ENCODE peak calls at places on chromosomes 16 and 17, in five cellular contexts. One of them, this sample, is unnamed.

GRCh38 chr17:34892864-34893263 is 68.4 kb downstream of the CCT6B start:
- DNase-seq in tibial nerve: no peak
- DNase-seq in AG08396: peak; percentile 34
- DNase-seq in PC-3: peak; percentile 9
- DNase-seq in GOT3: no peak
- DNase-seq in this sample: no peak

GRCh38 chr17:41959336-41960095 is 7.1 kb upstream of the CNP start:
- DNase-seq in tibial nerve: no peak
- DNase-seq in AG08396: peak; percentile 53
- DNase-seq in PC-3: peak; percentile 48
- DNase-seq in GOT3: no peak
- DNase-seq in this sample: no peak

GRCh38 chr17:10062757-10063385 is 135.5 kb downstream of the GAS7 start:
- DNase-seq in tibial nerve: no peak
- DNase-seq in AG08396: no peak
- DNase-seq in PC-3: no peak
- DNase-seq in GOT3: no peak
- DNase-seq in this sample: no peak

GRCh38 chr17:49787932-49788442 is 494 bp upstream of the KAT7 start:
- DNase-seq in tibial nerve: no peak
- DNase-seq in AG08396: no peak
- DNase-seq in PC-3: no peak
- DNase-seq in GOT3: no peak
- DNase-seq in this sample: no peak

GRCh38 chr16:75099738-75100615 is 16.6 kb downstream of the LDHD start:
- DNase-seq in tibial nerve: no peak
- DNase-seq in AG08396: no peak
- DNase-seq in PC-3: no peak
- DNase-seq in GOT3: no peak
- DNase-seq in this sample: no peak

GRCh38 chr17:62666061-62666800 is 38.8 kb downstream of the MRC2 start:
- DNase-seq in tibial nerve: no peak
- DNase-seq in AG08396: no peak
- DNase-seq in PC-3: no peak
- DNase-seq in GOT3: no peak
- DNase-seq in this sample: no peak

GRCh38 chr17:82226809-82227628 is 1.8 kb upstream of the SLC16A3 start:
- DNase-seq in tibial nerve: no peak
- DNase-seq in AG08396: no peak
- DNase-seq in PC-3: no peak
- DNase-seq in GOT3: no peak
- DNase-seq in this sample: no peak

GRCh38 chr17:1315409-1315808 is 35.9 kb downstream of the TRARG1 start:
- DNase-seq in tibial nerve: no peak
- DNase-seq in AG08396: no peak
- DNase-seq in PC-3: no peak
- DNase-seq in GOT3: no peak
- DNase-seq in this sample: no peak

GRCh38 chr17:28878981-28879380 is 18.6 kb downstream of the FLOT2 start:
- DNase-seq in tibial nerve: no peak
- DNase-seq in AG08396: peak; percentile 62
- DNase-seq in PC-3: peak; percentile 52
- DNase-seq in GOT3: no peak
- DNase-seq in this sample: no peak

GRCh38 chr17:15171433-15172047 is 93.6 kb downstream of the PMP22 start:
- DNase-seq in tibial nerve: peak; percentile 47
- DNase-seq in AG08396: peak; percentile 74
- DNase-seq in PC-3: peak; percentile 83
- DNase-seq in GOT3: no peak
- DNase-seq in this sample: peak; percentile 16

GRCh38 chr16:87688876-87689815 is 76.6 kb downstream of the KLHDC4 start:
- DNase-seq in tibial nerve: no peak
- DNase-seq in AG08396: no peak
- DNase-seq in PC-3: no peak
- DNase-seq in GOT3: no peak
- DNase-seq in this sample: no peak

GRCh38 chr17:46264456-46265198 is 30.3 kb upstream of the LRRC37A start:
- DNase-seq in tibial nerve: no peak
- DNase-seq in AG08396: peak; percentile 87
- DNase-seq in PC-3: peak; percentile 97
- DNase-seq in GOT3: no peak
- DNase-seq in this sample: no peak

GRCh38 chr17:67280279-67280678 is 35.3 kb upstream of the HELZ start:
- DNase-seq in tibial nerve: peak; percentile 23
- DNase-seq in AG08396: no peak
- DNase-seq in PC-3: no peak
- DNase-seq in GOT3: no peak
- DNase-seq in this sample: no peak

GRCh38 chr17:39080416-39081179 is 70.8 kb downstream of the PLXDC1 start:
- DNase-seq in tibial nerve: no peak
- DNase-seq in AG08396: peak; percentile 67
- DNase-seq in PC-3: peak; percentile 9
- DNase-seq in GOT3: no peak
- DNase-seq in this sample: no peak

GRCh38 chr16:2426941-2427361 is 2.3 kb upstream of the CCNF start:
- DNase-seq in tibial nerve: no peak
- DNase-seq in AG08396: no peak
- DNase-seq in PC-3: peak; percentile 41
- DNase-seq in GOT3: no peak
- DNase-seq in this sample: no peak

GRCh38 chr16:65119905-65120341 is 1.9 kb downstream of the CDH11 start:
- DNase-seq in tibial nerve: no peak
- DNase-seq in AG08396: peak; percentile 21
- DNase-seq in PC-3: peak; percentile 62
- DNase-seq in GOT3: no peak
- DNase-seq in this sample: no peak

GRCh38 chr17:5545051-5545987 is 39.0 kb downstream of the NLRP1 start:
- DNase-seq in tibial nerve: no peak
- DNase-seq in AG08396: no peak
- DNase-seq in PC-3: peak; percentile 26
- DNase-seq in GOT3: no peak
- DNase-seq in this sample: no peak

GRCh38 chr16:75909746-75910145 is 183.5 kb upstream of the CPHXL start:
- DNase-seq in tibial nerve: no peak
- DNase-seq in AG08396: no peak
- DNase-seq in PC-3: no peak
- DNase-seq in GOT3: no peak
- DNase-seq in this sample: no peak

GRCh38 chr17:74408262-74408661 is 23.6 kb upstream of the GPRC5C start:
- DNase-seq in tibial nerve: no peak
- DNase-seq in AG08396: no peak
- DNase-seq in PC-3: peak; percentile 63
- DNase-seq in GOT3: no peak
- DNase-seq in this sample: no peak

GRCh38 chr17:2551493-2551892 is 39.8 kb upstream of the METTL16 start:
- DNase-seq in tibial nerve: no peak
- DNase-seq in AG08396: no peak
- DNase-seq in PC-3: no peak
- DNase-seq in GOT3: no peak
- DNase-seq in this sample: no peak

GRCh38 chr17:77928519-77929179 is 29.9 kb upstream of the TNRC6C start:
- DNase-seq in tibial nerve: no peak
- DNase-seq in AG08396: no peak
- DNase-seq in PC-3: no peak
- DNase-seq in GOT3: no peak
- DNase-seq in this sample: no peak